ENCODE peak calls at places on chromosomes 5 and 9, in five cellular contexts. H, U, M, F and C are unnamed samples.

GRCh38 chr5:74578356-74579044 is 62.0 kb downstream of the ENC1 start:
- DNase-seq in H (no peak), U (no peak), M (no peak), F (no peak), C (no peak)

GRCh38 chr5:131563434-131564228 is 71.4 kb downstream of the RAPGEF6 start:
- DNase-seq in H (no peak), U (peak), M (peak), F (peak), C (no peak)

GRCh38 chr9:126704157-126704941 is 90.6 kb downstream of the LMX1B start:
- DNase-seq in H (peak), U (peak), M (no peak), F (no peak), C (peak)

GRCh38 chr9:135228983-135229625 is 141.6 kb downstream of the OLFM1 start:
- DNase-seq in H (no peak), U (no peak), M (no peak), F (no peak), C (no peak)

GRCh38 chr9:5920860-5921328 is 30.2 kb downstream of the MLANA start:
- DNase-seq in H (no peak), U (no peak), M (no peak), F (no peak), C (no peak)

GRCh38 chr5:15012061-15012460 is 140.5 kb upstream of the ANKH start:
- DNase-seq in H (no peak), U (no peak), M (peak), F (no peak), C (no peak)

GRCh38 chr5:81908771-81909170 is 63.1 kb upstream of the ATG10 start:
- DNase-seq in H (no peak), U (no peak), M (no peak), F (no peak), C (no peak)

GRCh38 chr5:181194489-181195248 is 10.3 kb downstream of the TRIM7 start:
- DNase-seq in H (peak), U (no peak), M (no peak), F (no peak), C (no peak)

GRCh38 chr5:55172051-55172899 is 702 bp downstream of the CDC20B start:
- DNase-seq in H (peak), U (peak), M (peak), F (peak), C (peak)

GRCh38 chr5:110738503-110738811 is 350 bp upstream of the SLC25A46 start:
- DNase-seq in H (no peak), U (no peak), M (no peak), F (no peak), C (no peak)

GRCh38 chr5:115738807-115739206 is 77.7 kb downstream of the CDO1 start:
- DNase-seq in H (no peak), U (no peak), M (no peak), F (no peak), C (no peak)

GRCh38 chr5:141883184-141883947 is 5.2 kb upstream of the PCDH1 start:
- DNase-seq in H (peak), U (peak), M (peak), F (peak), C (peak)

GRCh38 chr9:29449294-29449693 is 1876.0 kb upstream of the C9orf72 start:
- DNase-seq in H (no peak), U (no peak), M (no peak), F (no peak), C (no peak)

DNA sequence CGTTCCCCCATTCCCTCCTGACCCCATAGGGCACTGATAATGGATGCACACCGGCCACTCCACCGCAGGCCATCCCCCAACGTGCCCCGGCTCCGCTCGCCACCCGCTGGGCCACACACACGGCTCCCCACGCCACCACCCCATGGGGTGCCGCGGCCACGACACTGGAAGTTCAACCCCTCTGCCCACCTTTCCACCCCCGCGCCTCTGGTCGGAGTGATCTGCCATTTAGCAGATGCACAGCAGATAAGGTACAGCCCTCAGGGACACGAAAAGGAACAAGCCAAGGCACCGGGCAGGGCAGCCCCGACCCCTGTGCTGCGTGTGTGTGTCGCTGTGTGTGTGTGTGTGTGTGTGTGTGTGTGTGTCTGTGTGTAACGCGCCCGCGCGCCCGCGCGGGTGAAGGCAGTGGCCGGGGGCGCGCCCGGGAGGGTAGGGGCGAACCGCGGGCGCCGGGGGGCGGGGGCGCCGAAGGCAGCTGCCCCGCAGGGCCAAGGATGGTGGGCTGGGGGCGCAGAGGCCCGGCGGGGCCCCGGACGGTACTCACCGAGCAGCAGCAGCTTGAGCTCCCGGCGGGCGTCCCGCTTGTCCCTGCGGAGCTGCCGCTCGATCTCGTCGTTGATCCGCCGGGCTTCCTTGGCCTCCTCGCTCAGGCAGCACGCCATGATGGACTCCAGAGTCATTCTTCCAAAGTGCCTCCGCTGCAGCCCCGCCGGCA is 899 bp downstream of the GNAQ start:
- DNase-seq in H (peak), U (peak), M (peak), F (peak), C (peak)
- H3K9ac ChIP-seq in H (peak), U (peak), M (peak), F (peak), C (peak)

GRCh38 chr5:53357439-53357838 is 123.0 kb upstream of the FST start:
- DNase-seq in H (no peak), U (no peak), M (no peak), F (no peak), C (no peak)

GRCh38 chr5:53359906-53360305 is 120.5 kb upstream of the FST start:
- DNase-seq in H (no peak), U (no peak), M (no peak), F (no peak), C (no peak)

GRCh38 chr5:53360811-53361210 is 119.6 kb upstream of the FST start:
- DNase-seq in H (no peak), U (no peak), M (no peak), F (no peak), C (peak)

GRCh38 chr5:53355930-53356329 is 124.5 kb upstream of the FST start:
- DNase-seq in H (no peak), U (no peak), M (no peak), F (no peak), C (no peak)

DNA sequence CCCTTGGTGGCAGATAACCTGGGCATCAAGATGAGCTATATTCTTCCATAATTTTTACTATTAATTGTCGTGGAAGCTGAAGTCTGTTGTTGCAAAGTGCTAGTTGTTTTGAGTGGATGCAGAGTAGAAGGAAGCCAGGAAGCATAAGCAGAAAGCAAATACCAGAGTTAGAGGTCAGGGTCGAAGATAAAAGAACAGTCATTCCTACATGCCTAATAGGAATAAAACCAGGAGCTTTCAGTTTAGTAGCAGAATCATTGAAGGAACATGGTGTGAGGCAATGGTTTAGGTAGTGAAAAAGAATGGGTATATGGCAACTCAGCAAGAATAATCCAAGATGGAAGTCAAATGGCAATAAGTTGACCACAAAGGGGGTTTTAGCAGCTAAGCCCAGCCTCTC is 121.6 kb upstream of the FST start:
- DNase-seq in H (no peak), U (no peak), M (no peak), F (no peak), C (no peak)
- H2BK5ac ChIP-seq in H (no peak), U (no peak), M (no peak), F (no peak), C (no peak)

GRCh38 chr9:107283621-107284616 is 840 bp downstream of the RAD23B start:
- DNase-seq in H (peak), U (peak), M (peak), F (peak), C (peak)
- H3K23ac ChIP-seq in H (no peak), U (no peak), M (no peak), F (peak), C (peak)

DNA sequence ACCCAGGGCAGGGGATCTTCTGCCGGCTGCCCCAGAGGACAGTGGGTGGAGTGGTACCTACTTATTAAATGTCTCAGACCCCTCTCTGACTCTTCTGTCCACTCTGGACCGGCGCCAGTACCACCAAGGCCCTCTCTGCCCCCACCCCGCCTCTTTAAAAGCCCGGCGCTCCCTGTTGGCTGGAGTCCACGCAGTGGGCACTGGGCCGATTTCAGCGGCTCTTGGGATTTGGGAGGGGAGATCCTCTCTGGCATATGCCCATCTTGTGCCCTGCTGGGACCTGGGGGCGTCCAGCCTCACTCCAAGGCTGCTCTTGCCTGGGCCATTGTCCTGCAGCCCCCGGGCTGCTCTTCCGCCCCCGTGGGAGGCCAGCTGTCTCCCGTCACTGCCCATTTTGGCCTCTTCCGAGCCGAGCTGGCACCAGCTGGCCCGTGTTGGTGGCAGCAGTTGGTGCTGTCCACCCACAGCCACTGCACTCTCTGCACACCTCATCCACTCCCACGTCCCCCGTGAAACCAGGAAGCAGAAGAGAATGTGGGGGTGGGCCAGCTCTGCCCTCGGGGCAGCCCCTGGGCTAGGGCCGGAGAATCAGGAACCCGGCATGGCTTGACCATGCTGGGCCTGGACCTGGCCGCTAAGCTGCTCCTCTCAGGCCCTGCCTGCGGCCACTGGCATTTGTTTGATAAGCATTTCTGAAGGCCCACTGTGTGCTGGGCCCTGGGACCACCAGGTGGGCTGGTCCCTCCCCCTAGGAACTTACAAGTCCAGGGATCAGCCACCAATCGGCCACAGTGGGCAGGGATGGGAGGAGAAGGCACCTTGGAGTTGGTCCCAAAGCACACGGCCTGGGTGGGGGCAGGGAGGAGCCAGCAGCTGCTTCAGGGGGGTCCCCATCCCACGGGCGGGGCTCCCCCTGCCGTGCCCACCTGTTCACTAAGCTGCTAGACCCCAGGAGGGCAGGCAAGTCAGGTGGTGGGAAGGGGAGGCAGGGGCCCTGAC is 2.1 kb downstream of the C8G start:
- DNase-seq in H (no peak), U (no peak), M (no peak), F (no peak), C (no peak)
- H3K9ac ChIP-seq in H (no peak), U (no peak), M (no peak), F (peak), C (no peak)